ENCODE peak calls at places on chromosomes 5 and 9, in six cellular contexts. A is HepG2, J is GM12878, Q is K562, P is GM12891, F is H1. C is an unnamed sample.

GRCh38 chr9:4238522-4238921 is 61.3 kb downstream of the GLIS3 start:
- DNase-seq in A (no peak), Q (no peak), F (no peak), P (no peak), J (no peak), C (no peak)

GRCh38 chr5:163735069-163735468 is 229.7 kb downstream of the MAT2B start:
- DNase-seq in A (no peak), J (no peak), Q (no peak), P (no peak), F (no peak), C (no peak)

GRCh38 chr9:116157436-116158138 is 4.0 kb downstream of the PAPPA start:
- DNase-seq in Q (no peak), F (no peak), J (no peak), P (no peak), A (no peak), C (no peak)

GRCh38 chr9:136648746-136649145 is 14.0 kb upstream of the EGFL7 start:
- DNase-seq in J (no peak), A (no peak), F (no peak), Q (no peak), P (no peak), C (no peak)

GRCh38 chr9:13580760-13581159 is 301.3 kb upstream of the MPDZ start:
- DNase-seq in J (no peak), Q (no peak), A (no peak), F (no peak), P (no peak), C (no peak)

GRCh38 chr5:43354774-43355173 is 41.6 kb upstream of the HMGCS1 start:
- DNase-seq in F (no peak), A (no peak), J (no peak), P (no peak), Q (no peak), C (no peak)

GRCh38 chr5:66666778-66667177 is 70.6 kb downstream of the MAST4 start:
- DNase-seq in Q (no peak), P (no peak), F (no peak), J (no peak), A (no peak), C (no peak)

GRCh38 chr9:71769175-71770165 is 1.2 kb upstream of the CEMIP2 start:
- DNase-seq in Q (peak), P (peak), J (no peak), A (peak), F (peak), C (peak)

GRCh38 chr9:124661184-124661755 is 109.8 kb downstream of the NR6A1 start:
- DNase-seq in Q (no peak), F (no peak), A (no peak), P (no peak), J (no peak), C (no peak)

GRCh38 chr5:68845121-68845520 is 248.7 kb upstream of the SLC30A5 start:
- DNase-seq in F (no peak), J (no peak), P (no peak), A (no peak), Q (no peak), C (no peak)

GRCh38 chr9:20028849-20029231 is 240.0 kb upstream of the SLC24A2 start:
- DNase-seq in P (no peak), Q (no peak), F (no peak), A (no peak), J (no peak), C (no peak)

GRCh38 chr9:92242779-92243136 is 50.7 kb downstream of the IARS1 start:
- DNase-seq in A (no peak), Q (no peak), F (no peak), J (no peak), P (no peak), C (no peak)

GRCh38 chr9:92247981-92248380 is 45.5 kb downstream of the IARS1 start:
- DNase-seq in P (no peak), J (no peak), Q (no peak), F (no peak), A (peak), C (no peak)

GRCh38 chr9:92242115-92242778 is 51.2 kb downstream of the IARS1 start:
- DNase-seq in A (no peak), Q (no peak), F (no peak), J (no peak), P (no peak), C (no peak)

GRCh38 chr9:92247296-92247695 is 46.2 kb downstream of the IARS1 start:
- DNase-seq in J (no peak), Q (no peak), A (no peak), P (no peak), F (no peak), C (no peak)

GRCh38 chr9:92245005-92245797 is 48.3 kb downstream of the IARS1 start:
- DNase-seq in J (no peak), Q (no peak), P (no peak), A (no peak), F (no peak), C (no peak)
- TF ChIP-seq TAF1 in J (no peak), Q (no peak), P (no peak), A (no peak), F (no peak), C (no peak)

GRCh38 chr5:142326480-142326938 is 1.7 kb upstream of the SPRY4 start:
- DNase-seq in J (no peak), A (no peak), P (no peak), Q (no peak), F (no peak), C (no peak)

GRCh38 chr5:142323480-142324376 is 1.1 kb downstream of the SPRY4 start:
- DNase-seq in P (no peak), F (no peak), Q (no peak), A (no peak), J (no peak), C (no peak)

GRCh38 chr5:142324377-142324870 is 397 bp downstream of the SPRY4 start:
- DNase-seq in Q (peak), F (no peak), P (peak), A (no peak), J (no peak), C (no peak)

GRCh38 chr5:142325677-142326479 is 1.1 kb upstream of the SPRY4 start:
- DNase-seq in J (no peak), Q (peak), A (peak), F (peak), P (peak), C (no peak)

DNA sequence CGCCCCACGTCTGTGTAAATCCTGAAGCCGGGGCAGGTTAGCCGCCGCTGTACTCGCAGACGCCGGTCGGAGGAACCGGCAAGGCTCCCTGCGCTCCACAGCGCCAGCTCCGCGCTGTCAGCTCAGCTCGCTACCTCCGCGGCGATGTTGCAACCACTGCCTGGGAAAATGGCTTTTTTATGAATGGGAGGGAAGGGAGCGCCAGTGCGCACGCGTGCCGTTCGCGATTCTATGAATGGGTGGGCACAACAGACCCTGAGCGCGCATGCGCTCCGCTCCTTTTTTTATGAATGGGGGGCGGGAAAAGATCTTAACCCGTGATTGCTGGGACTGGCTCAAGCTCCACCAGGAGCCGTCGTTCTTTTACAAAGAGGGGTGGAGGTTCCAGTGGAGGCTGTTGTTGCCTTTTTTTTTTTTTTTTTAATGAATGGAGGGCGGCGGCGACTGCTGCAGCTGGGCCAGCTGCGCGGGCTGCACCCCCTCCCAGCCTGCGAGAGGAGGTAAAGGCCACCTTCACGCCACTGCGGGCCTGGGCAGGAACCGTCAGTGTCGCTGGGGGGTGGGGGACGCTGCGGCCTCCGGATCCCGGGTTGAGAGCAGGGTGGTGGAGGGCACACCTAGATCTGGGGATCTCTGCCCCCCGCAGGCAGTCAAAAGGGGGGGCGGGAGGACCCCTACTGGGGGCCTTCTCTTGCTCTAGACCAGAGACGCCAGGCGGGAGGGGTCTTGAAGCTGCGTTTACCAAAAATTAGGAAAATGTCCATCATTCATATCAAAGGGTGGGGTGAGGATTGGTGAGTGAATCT is at the start of gene SPRY4:
- DNase-seq in A (peak), Q (peak), P (peak), F (peak), J (peak), C (peak)
- TF ChIP-seq POLR2A in A (peak), Q (peak), P (peak), F (no peak), J (peak), C (peak)

GRCh38 chr9:69168709-69169217 is 5.3 kb upstream of the TJP2 start:
- DNase-seq in F (peak), A (peak), Q (peak), J (no peak), P (peak), C (no peak)
- TF ChIP-seq TAF1 in F (no peak), A (no peak), Q (no peak), J (no peak), P (no peak), C (no peak)

GRCh38 chr5:57174850-57175525 is 1.1 kb downstream of the GPBP1 start:
- DNase-seq in F (no peak), A (no peak), J (no peak), P (no peak), Q (no peak), C (no peak)
- TF ChIP-seq POLR2A in F (no peak), A (no peak), J (no peak), P (no peak), Q (no peak), C (no peak)

GRCh38 chr5:153014194-153014593 is 476.3 kb upstream of the GRIA1 start:
- DNase-seq in J (no peak), F (no peak), A (no peak), Q (no peak), P (no peak), C (no peak)
- TF ChIP-seq TAF1 in J (no peak), F (no peak), A (no peak), Q (no peak), P (no peak), C (no peak)

GRCh38 chr5:154940375-154940771 is 500 bp upstream of the MRPL22 start:
- DNase-seq in F (no peak), J (no peak), Q (no peak), A (no peak), P (no peak), C (no peak)

GRCh38 chr5:154943527-154943926 is 2.7 kb downstream of the MRPL22 start:
- DNase-seq in Q (no peak), J (no peak), A (no peak), P (no peak), F (no peak), C (no peak)

GRCh38 chr5:154937718-154938466 is at the start of gene GEMIN5:
- DNase-seq in P (peak), J (peak), A (peak), F (peak), Q (peak), C (peak)

GRCh38 chr5:154944716-154945115 is 3.8 kb downstream of the MRPL22 start:
- DNase-seq in Q (no peak), F (no peak), J (no peak), P (no peak), A (no peak), C (no peak)

GRCh38 chr5:154940772-154941620 is at the start of gene MRPL22:
- DNase-seq in Q (peak), A (peak), J (peak), F (peak), P (peak), C (peak)
- TF ChIP-seq POLR2A in Q (peak), A (peak), J (peak), F (peak), P (peak), C (peak)

GRCh38 chr5:178126556-178126955 is 4.3 kb upstream of the RMND5B start:
- DNase-seq in P (no peak), Q (no peak), A (no peak), F (no peak), J (no peak), C (no peak)
- TF ChIP-seq TAF1 in P (no peak), Q (no peak), A (no peak), F (no peak), J (no peak), C (no peak)

GRCh38 chr9:38068616-38068865 is 486 bp downstream of the SHB start:
- DNase-seq in A (no peak), Q (peak), F (no peak), P (peak), J (no peak), C (no peak)

GRCh38 chr9:38067892-38068615 is 973 bp downstream of the SHB start:
- DNase-seq in F (peak), J (no peak), P (peak), A (no peak), Q (peak), C (no peak)

GRCh38 chr9:38067611-38067891 is 1.5 kb downstream of the SHB start:
- DNase-seq in P (no peak), F (peak), A (no peak), Q (no peak), J (no peak), C (no peak)

GRCh38 chr9:38066907-38067610 is 2.0 kb downstream of the SHB start:
- DNase-seq in F (no peak), P (no peak), Q (peak), J (no peak), A (no peak), C (no peak)

GRCh38 chr9:38068866-38069628 is at the start of gene SHB:
- DNase-seq in F (peak), Q (peak), J (no peak), P (peak), A (peak), C (peak)
- TF ChIP-seq POLR2A in F (peak), Q (peak), J (peak), P (no peak), A (peak), C (peak)